ENCODE peak calls at places on chromosome 6, in six cellular contexts. One of them, this sample, is unnamed.

GRCh38 chr6:161918154-161918553 is 644.3 kb upstream of the AGPAT4 start:
- DNase-seq in K562: no peak
- DNase-seq in HCT116: no peak
- DNase-seq in GM12878: no peak
- DNase-seq in H1: no peak
- DNase-seq in HepG2: no peak
- DNase-seq in this sample: no peak

GRCh38 chr6:106446287-106446885 is 85.9 kb downstream of the CRYBG1 start:
- DNase-seq in H1: no peak
- DNase-seq in HCT116: no peak
- DNase-seq in K562: no peak
- DNase-seq in HepG2: no peak
- DNase-seq in GM12878: no peak
- DNase-seq in this sample: no peak

GRCh38 chr6:1024587-1024986 is 287.3 kb upstream of the FOXQ1 start:
- DNase-seq in HCT116: no peak
- DNase-seq in GM12878: no peak
- DNase-seq in K562: no peak
- DNase-seq in HepG2: peak
- DNase-seq in H1: no peak
- DNase-seq in this sample: no peak

GRCh38 chr6:104714796-104715195 is 144.9 kb downstream of the HACE1 start:
- DNase-seq in H1: no peak
- DNase-seq in HCT116: no peak
- DNase-seq in GM12878: no peak
- DNase-seq in K562: no peak
- DNase-seq in HepG2: no peak
- DNase-seq in this sample: no peak

GRCh38 chr6:132130530-132131298 is 179.5 kb upstream of the CCN2 start:
- DNase-seq in HepG2: no peak
- DNase-seq in GM12878: no peak
- DNase-seq in H1: no peak
- DNase-seq in HCT116: no peak
- DNase-seq in K562: no peak
- DNase-seq in this sample: no peak

GRCh38 chr6:113190170-113190569 is 667.0 kb upstream of the MARCKS start:
- DNase-seq in H1: no peak
- DNase-seq in HCT116: peak
- DNase-seq in HepG2: no peak
- DNase-seq in GM12878: no peak
- DNase-seq in K562: no peak
- DNase-seq in this sample: no peak

GRCh38 chr6:44021628-44022295 is 105.5 kb downstream of the MRPL14 start:
- DNase-seq in K562: no peak
- DNase-seq in HepG2: no peak
- DNase-seq in GM12878: no peak
- DNase-seq in HCT116: no peak
- DNase-seq in H1: no peak
- DNase-seq in this sample: no peak

GRCh38 chr6:33744001-33744848 is 2.5 kb downstream of the IP6K3 start:
- DNase-seq in HCT116: peak
- DNase-seq in HepG2: peak
- DNase-seq in K562: peak
- DNase-seq in H1: peak
- DNase-seq in GM12878: no peak
- DNase-seq in this sample: peak

GRCh38 chr6:129251669-129252376 is 368.9 kb downstream of the LAMA2 start:
- DNase-seq in HCT116: peak
- DNase-seq in GM12878: peak
- DNase-seq in K562: peak
- DNase-seq in HepG2: peak
- DNase-seq in H1: peak
- DNase-seq in this sample: peak

GRCh38 chr6:145783796-145784195 is 30.8 kb downstream of the FBXO30 start:
- DNase-seq in GM12878: no peak
- DNase-seq in HCT116: no peak
- DNase-seq in K562: no peak
- DNase-seq in HepG2: no peak
- DNase-seq in H1: no peak
- DNase-seq in this sample: no peak

GRCh38 chr6:170111816-170112582 is 178.9 kb downstream of the DLL1 start:
- DNase-seq in GM12878: no peak
- DNase-seq in HCT116: no peak
- DNase-seq in H1: peak
- DNase-seq in K562: no peak
- DNase-seq in HepG2: no peak
- DNase-seq in this sample: no peak

GRCh38 chr6:148973809-148974208 is 227.0 kb downstream of the UST start:
- DNase-seq in HCT116: peak
- DNase-seq in HepG2: no peak
- DNase-seq in K562: peak
- DNase-seq in GM12878: no peak
- DNase-seq in H1: peak
- DNase-seq in this sample: no peak

GRCh38 chr6:168865-169455 is 123.3 kb upstream of the DUSP22 start:
- DNase-seq in HCT116: peak
- DNase-seq in K562: peak
- DNase-seq in HepG2: peak
- DNase-seq in GM12878: no peak
- DNase-seq in H1: no peak
- DNase-seq in this sample: no peak

GRCh38 chr6:25659633-25660368 is 7.8 kb downstream of the SCGN start:
- DNase-seq in H1: no peak
- DNase-seq in K562: no peak
- DNase-seq in HepG2: no peak
- DNase-seq in GM12878: no peak
- DNase-seq in HCT116: no peak
- DNase-seq in this sample: no peak

GRCh38 chr6:52953911-52954839 is 40.9 kb downstream of the GSTA4 start:
- DNase-seq in GM12878: no peak
- DNase-seq in H1: no peak
- DNase-seq in HepG2: no peak
- DNase-seq in HCT116: no peak
- DNase-seq in K562: no peak
- DNase-seq in this sample: no peak

GRCh38 chr6:37481793-37482192 is 17.9 kb downstream of the CCDC167 start:
- DNase-seq in HepG2: no peak
- DNase-seq in H1: no peak
- DNase-seq in HCT116: no peak
- DNase-seq in GM12878: no peak
- DNase-seq in K562: no peak
- DNase-seq in this sample: no peak

GRCh38 chr6:7152467-7152866 is 44.7 kb downstream of the RREB1 start:
- DNase-seq in K562: peak
- DNase-seq in H1: no peak
- DNase-seq in HepG2: no peak
- DNase-seq in HCT116: no peak
- DNase-seq in GM12878: no peak
- DNase-seq in this sample: no peak

GRCh38 chr6:90249044-90249443 is 47.6 kb downstream of the BACH2 start:
- DNase-seq in HepG2: no peak
- DNase-seq in GM12878: no peak
- DNase-seq in K562: no peak
- DNase-seq in HCT116: no peak
- DNase-seq in H1: no peak
- DNase-seq in this sample: no peak

GRCh38 chr6:31805939-31806469 is 762 bp downstream of the LSM2 start:
- DNase-seq in H1: no peak
- DNase-seq in GM12878: no peak
- DNase-seq in HepG2: no peak
- DNase-seq in K562: no peak
- DNase-seq in HCT116: no peak
- DNase-seq in this sample: no peak

GRCh38 chr6:2952557-2953095 is 18.7 kb downstream of the SERPINB6 start:
- DNase-seq in HCT116: peak
- DNase-seq in HepG2: peak
- DNase-seq in K562: peak
- DNase-seq in H1: peak
- DNase-seq in GM12878: no peak
- DNase-seq in this sample: no peak

DNA sequence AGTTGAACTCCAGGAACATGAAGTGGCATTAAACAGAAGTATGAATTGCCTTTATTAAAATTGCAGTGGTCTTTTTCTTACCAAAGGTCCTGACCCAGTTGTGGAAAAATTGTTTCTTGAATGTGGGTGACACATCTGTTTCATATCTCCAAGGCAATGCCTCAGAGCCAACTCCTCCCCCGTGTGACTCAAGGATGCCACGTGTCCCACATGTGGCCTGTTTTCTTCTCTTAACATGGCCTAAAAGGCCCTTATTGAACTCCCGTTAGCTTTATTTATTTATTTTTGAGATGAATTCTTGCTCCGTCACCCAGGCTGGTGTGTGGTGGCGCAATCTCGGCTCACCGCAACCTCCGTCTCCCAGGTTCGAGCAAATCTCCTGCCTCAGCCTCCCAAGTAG is 128.4 kb upstream of the ESR1 start:
- DNase-seq in K562: peak
- DNase-seq in HCT116: no peak
- DNase-seq in H1: no peak
- DNase-seq in HepG2: no peak
- DNase-seq in GM12878: no peak
- DNase-seq in this sample: no peak
- TF ChIP-seq ZNF274 in K562: no peak
- TF ChIP-seq ZNF274 in HCT116: no peak
- TF ChIP-seq ZNF274 in H1: no peak
- TF ChIP-seq ZNF274 in HepG2: no peak
- TF ChIP-seq ZNF274 in GM12878: no peak
- TF ChIP-seq ZNF274 in this sample: no peak

GRCh38 chr6:13367396-13367795 is 39.1 kb upstream of the TBC1D7 start:
- DNase-seq in GM12878: no peak
- DNase-seq in K562: no peak
- DNase-seq in HepG2: no peak
- DNase-seq in H1: no peak
- DNase-seq in HCT116: no peak
- DNase-seq in this sample: no peak

GRCh38 chr6:13370623-13371022 is 42.3 kb upstream of the TBC1D7 start:
- DNase-seq in H1: no peak
- DNase-seq in HCT116: no peak
- DNase-seq in GM12878: no peak
- DNase-seq in K562: no peak
- DNase-seq in HepG2: peak
- DNase-seq in this sample: no peak

GRCh38 chr6:13369591-13369990 is 41.3 kb upstream of the TBC1D7 start:
- DNase-seq in H1: no peak
- DNase-seq in GM12878: no peak
- DNase-seq in HCT116: no peak
- DNase-seq in HepG2: no peak
- DNase-seq in K562: no peak
- DNase-seq in this sample: no peak

GRCh38 chr6:13368079-13368478 is 39.7 kb upstream of the TBC1D7 start:
- DNase-seq in HepG2: no peak
- DNase-seq in K562: no peak
- DNase-seq in HCT116: no peak
- DNase-seq in GM12878: no peak
- DNase-seq in H1: no peak
- DNase-seq in this sample: no peak

GRCh38 chr6:13368716-13369115 is 40.4 kb upstream of the TBC1D7 start:
- DNase-seq in HCT116: no peak
- DNase-seq in H1: no peak
- DNase-seq in K562: no peak
- DNase-seq in HepG2: no peak
- DNase-seq in GM12878: no peak
- DNase-seq in this sample: no peak
- TF ChIP-seq ZNF274 in HCT116: no peak
- TF ChIP-seq ZNF274 in H1: no peak
- TF ChIP-seq ZNF274 in K562: no peak
- TF ChIP-seq ZNF274 in HepG2: no peak
- TF ChIP-seq ZNF274 in GM12878: no peak
- TF ChIP-seq ZNF274 in this sample: no peak

DNA sequence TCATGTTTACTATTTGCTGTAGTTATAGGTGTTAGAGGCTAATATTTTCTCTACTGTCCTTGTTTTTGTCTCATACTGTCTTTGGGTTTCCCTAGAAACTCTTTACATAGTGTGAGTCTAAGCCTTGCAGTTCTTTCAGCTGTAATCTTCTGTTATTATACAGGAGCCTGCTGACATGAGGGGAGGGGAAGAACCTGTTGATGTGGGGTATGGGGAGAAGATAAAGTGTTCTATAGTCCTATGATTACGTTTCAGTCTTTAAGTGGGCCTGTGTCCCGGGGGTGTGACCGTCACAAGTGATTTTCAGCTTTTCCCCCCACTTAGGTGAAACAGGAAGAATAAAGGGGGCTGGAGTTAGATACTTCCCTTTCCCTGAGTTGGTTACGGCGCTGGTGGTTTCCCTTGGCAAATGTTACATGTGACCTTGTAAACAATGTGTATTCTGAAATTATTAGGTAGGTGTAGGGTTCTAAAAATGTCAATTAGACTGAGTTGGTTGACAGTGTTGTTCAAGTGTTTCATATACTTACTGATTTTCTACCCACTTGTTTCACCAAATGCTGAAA is 41.3 kb downstream of the REV3L start:
- DNase-seq in K562: no peak
- DNase-seq in HepG2: no peak
- DNase-seq in H1: no peak
- DNase-seq in HCT116: no peak
- DNase-seq in GM12878: no peak
- DNase-seq in this sample: no peak
- TF ChIP-seq ZNF274 in K562: no peak
- TF ChIP-seq ZNF274 in HepG2: no peak
- TF ChIP-seq ZNF274 in H1: no peak
- TF ChIP-seq ZNF274 in HCT116: no peak
- TF ChIP-seq ZNF274 in GM12878: no peak
- TF ChIP-seq ZNF274 in this sample: no peak

GRCh38 chr6:158707120-158707519 is 57.3 kb downstream of the SYTL3 start:
- DNase-seq in HepG2: no peak
- DNase-seq in GM12878: no peak
- DNase-seq in HCT116: peak
- DNase-seq in H1: no peak
- DNase-seq in K562: peak
- DNase-seq in this sample: no peak

GRCh38 chr6:158707826-158708225 is 58.0 kb downstream of the SYTL3 start:
- DNase-seq in HepG2: no peak
- DNase-seq in H1: no peak
- DNase-seq in GM12878: no peak
- DNase-seq in HCT116: no peak
- DNase-seq in K562: no peak
- DNase-seq in this sample: no peak

GRCh38 chr6:158706369-158706982 is 56.6 kb downstream of the SYTL3 start:
- DNase-seq in HepG2: peak
- DNase-seq in HCT116: peak
- DNase-seq in GM12878: no peak
- DNase-seq in H1: no peak
- DNase-seq in K562: peak
- DNase-seq in this sample: no peak

GRCh38 chr6:158709809-158710208 is 60.0 kb downstream of the SYTL3 start:
- DNase-seq in H1: no peak
- DNase-seq in GM12878: no peak
- DNase-seq in HepG2: no peak
- DNase-seq in K562: no peak
- DNase-seq in HCT116: no peak
- DNase-seq in this sample: no peak

DNA sequence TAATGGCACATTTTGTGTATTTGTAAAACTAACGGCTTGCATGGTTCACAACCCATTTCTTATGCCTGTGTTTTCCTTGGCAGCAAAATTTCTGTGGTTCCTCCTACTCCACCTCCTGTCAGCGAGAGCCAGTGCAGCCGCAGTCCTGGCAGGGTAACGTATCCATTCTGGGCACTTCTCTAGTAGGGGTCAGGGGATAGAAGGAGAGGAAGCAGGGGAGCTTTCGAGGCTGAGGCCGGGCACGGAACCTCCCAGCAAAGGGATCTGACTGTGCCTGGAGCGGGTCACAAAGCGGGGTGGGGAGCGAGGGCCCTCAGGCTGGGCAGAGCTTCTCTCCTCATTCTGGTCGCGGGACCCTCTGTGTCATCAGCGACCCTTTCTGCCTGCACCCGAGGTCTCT is 58.4 kb downstream of the SYTL3 start:
- DNase-seq in HCT116: no peak
- DNase-seq in HepG2: no peak
- DNase-seq in H1: no peak
- DNase-seq in GM12878: no peak
- DNase-seq in K562: no peak
- DNase-seq in this sample: no peak
- TF ChIP-seq ZNF274 in HCT116: no peak
- TF ChIP-seq ZNF274 in HepG2: no peak
- TF ChIP-seq ZNF274 in H1: no peak
- TF ChIP-seq ZNF274 in GM12878: no peak
- TF ChIP-seq ZNF274 in K562: no peak
- TF ChIP-seq ZNF274 in this sample: no peak